ENCODE peak calls at places on chromosomes 12 and 14, in seven cellular contexts. G is nephron progenitor cell, Y is AG04449, S is colonic mucosa, V is iris pigment epithelial cell, F is hypothalamus, X is neural progenitor cell. D is an unnamed sample.

GRCh38 chr12:116910645-116911449 is at the start of gene FBXW8:
- DNase-seq in G (peak), Y (no peak), S (peak), V (peak), F (peak), X (peak), D (peak)

GRCh38 chr14:105187935-105188524 is 6.9 kb upstream of the NUDT14 start:
- DNase-seq in G (no peak), Y (no peak), S (peak), V (no peak), F (no peak), X (no peak), D (no peak)

GRCh38 chr14:23085458-23085857 is 9.5 kb downstream of the ACIN1 start:
- DNase-seq in G (no peak), Y (no peak), S (no peak), V (peak), F (no peak), X (no peak), D (no peak)

GRCh38 chr14:65303185-65303901 is 109.2 kb upstream of the FUT8 start:
- DNase-seq in G (no peak), Y (no peak), S (peak), V (peak), F (no peak), X (peak), D (no peak)

GRCh38 chr12:90423965-90424364 is 531.0 kb downstream of the CCER1 start:
- DNase-seq in G (no peak), Y (no peak), S (no peak), V (no peak), F (no peak), X (no peak), D (no peak)

GRCh38 chr12:59432057-59432456 is 163.8 kb upstream of the SLC16A7 start:
- DNase-seq in G (no peak), Y (no peak), S (no peak), V (peak), F (no peak), X (no peak), D (no peak)

GRCh38 chr14:60723218-60724079 is 702 bp downstream of the SIX4 start:
- DNase-seq in G (peak), Y (no peak), S (peak), V (peak), F (no peak), X (peak), D (peak)

GRCh38 chr12:127231366-127231765 is 1035.6 kb upstream of the TMEM132C start:
- DNase-seq in G (no peak), Y (no peak), S (no peak), V (no peak), F (no peak), X (no peak), D (no peak)

GRCh38 chr12:47995976-47996375 is 8.3 kb downstream of the COL2A1 start:
- DNase-seq in G (no peak), Y (no peak), S (no peak), V (peak), F (no peak), X (no peak), D (no peak)

GRCh38 chr12:11174022-11174421 is 3.0 kb downstream of the SMIM10L1 start:
- DNase-seq in G (no peak), Y (no peak), S (no peak), V (no peak), F (no peak), X (no peak), D (no peak)

GRCh38 chr14:100333867-100334266 is 10.7 kb downstream of the SLC25A47 start:
- DNase-seq in G (no peak), Y (no peak), S (no peak), V (no peak), F (no peak), X (no peak), D (no peak)

GRCh38 chr12:122348505-122348904 is 74.0 kb downstream of the CLIP1 start:
- DNase-seq in G (no peak), Y (no peak), S (no peak), V (no peak), F (no peak), X (no peak), D (no peak)

GRCh38 chr12:60106207-60106606 is 510.4 kb downstream of the SLC16A7 start:
- DNase-seq in G (no peak), Y (no peak), S (no peak), V (peak), F (no peak), X (no peak), D (no peak)

GRCh38 chr12:121232163-121232562 is 22.2 kb downstream of the P2RX4 start:
- DNase-seq in G (no peak), Y (no peak), S (no peak), V (no peak), F (no peak), X (no peak), D (no peak)

GRCh38 chr12:105084251-105085250 is at the start of gene ALDH1L2:
- DNase-seq in G (peak), Y (no peak), S (peak), V (peak), F (peak), X (peak), D (peak)

D was measured in SK-N-SH.